ENCODE peak calls at places on chromosomes 16 and 17, in ten cellular contexts. One of them, this sample, is unnamed.

GRCh38 chr16:59385953-59386352 is 651.8 kb upstream of the GOT2 start:
- DNase-seq in amygdala: no peak
- DNase-seq in GM19239: no peak
- DNase-seq in nephron progenitor cell: no peak
- DNase-seq in hepatic stellate cell: no peak
- DNase-seq in choroid plexus epithelial cell: peak
- DNase-seq in pancreas: peak
- DNase-seq in mucosa of gallbladder: no peak
- DNase-seq in iPS-NIHi11: no peak
- DNase-seq in activated T-helper 9 cell treated with anti-CD3 and anti-CD28 coated beads, Interleukin-2, amount 50 U/mL, for 16 hours: no peak
- DNase-seq in this sample: no peak

GRCh38 chr17:32259596-32259995 is 6.0 kb upstream of the RHBDL3 start:
- DNase-seq in amygdala: no peak
- DNase-seq in GM19239: no peak
- DNase-seq in nephron progenitor cell: no peak
- DNase-seq in hepatic stellate cell: peak
- DNase-seq in choroid plexus epithelial cell: peak
- DNase-seq in pancreas: no peak
- DNase-seq in mucosa of gallbladder: no peak
- DNase-seq in iPS-NIHi11: no peak
- DNase-seq in activated T-helper 9 cell treated with anti-CD3 and anti-CD28 coated beads, Interleukin-2, amount 50 U/mL, for 16 hours: no peak
- DNase-seq in this sample: peak

GRCh38 chr17:56833023-56833811 is 503 bp downstream of the C17orf67 start:
- DNase-seq in amygdala: no peak
- DNase-seq in GM19239: peak
- DNase-seq in nephron progenitor cell: no peak
- DNase-seq in hepatic stellate cell: peak
- DNase-seq in choroid plexus epithelial cell: peak
- DNase-seq in pancreas: peak
- DNase-seq in mucosa of gallbladder: peak
- DNase-seq in iPS-NIHi11: peak
- DNase-seq in activated T-helper 9 cell treated with anti-CD3 and anti-CD28 coated beads, Interleukin-2, amount 50 U/mL, for 16 hours: peak
- DNase-seq in this sample: peak

GRCh38 chr17:62163847-62164246 is 98.8 kb upstream of the MED13 start:
- DNase-seq in amygdala: no peak
- DNase-seq in GM19239: no peak
- DNase-seq in nephron progenitor cell: no peak
- DNase-seq in hepatic stellate cell: no peak
- DNase-seq in choroid plexus epithelial cell: no peak
- DNase-seq in pancreas: peak
- DNase-seq in mucosa of gallbladder: peak
- DNase-seq in iPS-NIHi11: no peak
- DNase-seq in activated T-helper 9 cell treated with anti-CD3 and anti-CD28 coated beads, Interleukin-2, amount 50 U/mL, for 16 hours: no peak
- DNase-seq in this sample: no peak

GRCh38 chr17:67652433-67652832 is 65.3 kb upstream of the NOL11 start:
- DNase-seq in amygdala: no peak
- DNase-seq in GM19239: no peak
- DNase-seq in nephron progenitor cell: no peak
- DNase-seq in hepatic stellate cell: no peak
- DNase-seq in choroid plexus epithelial cell: no peak
- DNase-seq in pancreas: no peak
- DNase-seq in mucosa of gallbladder: no peak
- DNase-seq in iPS-NIHi11: no peak
- DNase-seq in activated T-helper 9 cell treated with anti-CD3 and anti-CD28 coated beads, Interleukin-2, amount 50 U/mL, for 16 hours: no peak
- DNase-seq in this sample: no peak

GRCh38 chr17:80169784-80170500 is at the start of gene CARD14:
- DNase-seq in amygdala: no peak
- DNase-seq in GM19239: no peak
- DNase-seq in nephron progenitor cell: no peak
- DNase-seq in hepatic stellate cell: no peak
- DNase-seq in choroid plexus epithelial cell: no peak
- DNase-seq in pancreas: no peak
- DNase-seq in mucosa of gallbladder: peak
- DNase-seq in iPS-NIHi11: peak
- DNase-seq in activated T-helper 9 cell treated with anti-CD3 and anti-CD28 coated beads, Interleukin-2, amount 50 U/mL, for 16 hours: no peak
- DNase-seq in this sample: no peak

GRCh38 chr17:66507103-66507923 is 204.9 kb downstream of the PRKCA start:
- DNase-seq in amygdala: no peak
- DNase-seq in GM19239: no peak
- DNase-seq in nephron progenitor cell: no peak
- DNase-seq in hepatic stellate cell: peak
- DNase-seq in choroid plexus epithelial cell: peak
- DNase-seq in pancreas: peak
- DNase-seq in mucosa of gallbladder: no peak
- DNase-seq in iPS-NIHi11: peak
- DNase-seq in activated T-helper 9 cell treated with anti-CD3 and anti-CD28 coated beads, Interleukin-2, amount 50 U/mL, for 16 hours: no peak
- DNase-seq in this sample: no peak

GRCh38 chr16:80362816-80363215 is 178.0 kb upstream of the DYNLRB2 start:
- DNase-seq in amygdala: no peak
- DNase-seq in GM19239: no peak
- DNase-seq in nephron progenitor cell: no peak
- DNase-seq in hepatic stellate cell: no peak
- DNase-seq in choroid plexus epithelial cell: no peak
- DNase-seq in pancreas: no peak
- DNase-seq in mucosa of gallbladder: no peak
- DNase-seq in iPS-NIHi11: no peak
- DNase-seq in activated T-helper 9 cell treated with anti-CD3 and anti-CD28 coated beads, Interleukin-2, amount 50 U/mL, for 16 hours: no peak
- DNase-seq in this sample: no peak

GRCh38 chr17:41456206-41456605 is 11.0 kb downstream of the KRT32 start:
- DNase-seq in amygdala: no peak
- DNase-seq in GM19239: no peak
- DNase-seq in nephron progenitor cell: no peak
- DNase-seq in hepatic stellate cell: no peak
- DNase-seq in choroid plexus epithelial cell: no peak
- DNase-seq in pancreas: no peak
- DNase-seq in mucosa of gallbladder: no peak
- DNase-seq in iPS-NIHi11: peak
- DNase-seq in activated T-helper 9 cell treated with anti-CD3 and anti-CD28 coated beads, Interleukin-2, amount 50 U/mL, for 16 hours: no peak
- DNase-seq in this sample: no peak